ENCODE peak calls at places on chromosomes 6 and 20, in seven cellular contexts. X, F, I, M, N, H and Z are unnamed samples. For H3K9me3, the result is how much of the 10 kb centered on the place peaks cover.

GRCh38 chr6:5109436-5109835 is 24.3 kb downstream of the PPP1R3G start:
- DNase-seq in H (no peak), M (no peak), I (no peak), X (no peak), N (no peak), F (no peak), Z (no peak)

GRCh38 chr6:20791932-20792331 is 257.7 kb downstream of the CDKAL1 start:
- DNase-seq in M (no peak), I (no peak), H (no peak), X (no peak), N (no peak), F (no peak), Z (peak)

GRCh38 chr6:25612666-25613065 is 39.3 kb upstream of the SCGN start:
- DNase-seq in N (no peak), I (no peak), M (no peak), X (no peak), F (no peak), H (no peak), Z (peak)

GRCh38 chr6:48476257-48476656 is 365.3 kb upstream of the PTCHD4 start:
- DNase-seq in H (peak), N (no peak), F (peak), I (no peak), X (peak), M (no peak), Z (peak)

GRCh38 chr20:44033873-44034272 is 119.2 kb downstream of the TOX2 start:
- DNase-seq in N (no peak), I (no peak), H (no peak), F (no peak), M (no peak), X (no peak), Z (no peak)

GRCh38 chr20:20003088-20003954 is 13.8 kb upstream of the NAA20 start:
- DNase-seq in M (peak), F (peak), I (no peak), H (no peak), N (no peak), X (peak), Z (peak)

GRCh38 chr6:95266537-95267258 is 310.6 kb upstream of the MANEA start:
- DNase-seq in N (no peak), I (no peak), M (no peak), X (no peak), F (peak), H (no peak), Z (no peak)

GRCh38 chr6:147852772-147853171 is 344.3 kb downstream of the SAMD5 start:
- DNase-seq in X (peak), N (no peak), I (no peak), H (no peak), F (no peak), M (no peak), Z (no peak)

GRCh38 chr6:41970436-41970846 is 28.8 kb upstream of the CCND3 start:
- DNase-seq in H (no peak), I (no peak), X (peak), M (no peak), F (peak), N (no peak), Z (peak)

GRCh38 chr6:1545654-1546053 is 64.1 kb upstream of the FOXC1 start:
- DNase-seq in M (no peak), N (no peak), H (no peak), I (no peak), X (no peak), F (no peak), Z (no peak)

GRCh38 chr6:129683606-129684322 is 26.2 kb downstream of the ARHGAP18 start:
- DNase-seq in M (peak), H (peak), X (peak), N (peak), F (peak), I (peak), Z (peak)

GRCh38 chr6:44225579-44226325 is 2.4 kb downstream of the SLC29A1 start:
- DNase-seq in H (no peak), M (no peak), I (no peak), F (no peak), N (no peak), X (no peak), Z (no peak)

GRCh38 chr6:77292564-77293546 is 170.4 kb downstream of the HTR1B start:
- DNase-seq in H (peak), I (no peak), M (no peak), N (peak), X (peak), F (peak), Z (peak)

GRCh38 chr6:138844203-138844602 is 48.3 kb downstream of the ECT2L start:
- DNase-seq in I (no peak), M (no peak), F (no peak), H (peak), X (peak), N (no peak), Z (peak)

GRCh38 chr6:14023855-14024254 is 93.7 kb upstream of the CD83 start:
- DNase-seq in F (no peak), X (no peak), M (no peak), N (no peak), I (no peak), H (no peak), Z (no peak)

GRCh38 chr20:53707341-53708102 is 113.9 kb upstream of the ZNF217 start:
- DNase-seq in X (peak), H (no peak), I (peak), F (no peak), M (no peak), N (no peak), Z (peak)

GRCh38 chr6:16471898-16472297 is 233.5 kb downstream of the GMPR start:
- DNase-seq in F (no peak), X (no peak), I (no peak), M (no peak), H (no peak), N (no peak), Z (no peak)

GRCh38 chr6:16472349-16473069 is 234.1 kb downstream of the GMPR start:
- DNase-seq in H (no peak), M (no peak), X (peak), F (no peak), N (no peak), I (no peak), Z (peak)

GRCh38 chr6:16471222-16471784 is 232.9 kb downstream of the GMPR start:
- DNase-seq in N (no peak), M (no peak), X (no peak), I (peak), F (no peak), H (no peak), Z (peak)

GRCh38 chr6:16468991-16469615 is 230.7 kb downstream of the GMPR start:
- DNase-seq in F (no peak), X (no peak), I (no peak), N (no peak), H (no peak), M (no peak), Z (no peak)

GRCh38 chr6:16470502-16471221 is 232.3 kb downstream of the GMPR start:
- DNase-seq in M (no peak), N (no peak), I (no peak), F (no peak), H (no peak), X (no peak), Z (no peak)
- H3K9me3 ChIP-seq in M (under half), N (under half), I (under half), F (under half), H (under half), X (under half), Z (under half)

DNA sequence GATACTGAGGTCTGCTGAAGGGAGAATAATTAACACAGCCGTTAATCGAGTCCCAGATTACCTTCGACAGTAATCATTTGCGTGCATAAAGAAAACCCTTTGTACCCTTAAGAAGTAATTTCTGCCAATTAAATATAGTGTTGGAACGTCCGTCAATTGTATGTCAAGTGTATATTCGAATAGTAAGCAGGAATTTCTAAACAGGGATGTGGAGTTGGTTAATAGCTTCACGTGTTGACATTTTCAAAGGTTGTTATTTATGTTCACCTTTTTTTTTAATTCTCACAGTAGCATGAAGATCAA is 798 bp upstream of the SNAP91 start:
- DNase-seq in M (no peak), H (no peak), F (no peak), X (no peak), N (no peak), I (no peak), Z (no peak)
- TF ChIP-seq EZH2 in M (no peak), H (peak), F (peak), X (no peak), N (no peak), I (no peak), Z (no peak)

GRCh38 chr20:59824711-59825562 is 108.5 kb downstream of the SYCP2 start:
- DNase-seq in N (no peak), F (no peak), M (no peak), H (no peak), I (no peak), X (no peak), Z (no peak)

GRCh38 chr20:59827138-59828056 is 106.0 kb downstream of the SYCP2 start:
- DNase-seq in H (no peak), X (no peak), I (no peak), N (no peak), F (no peak), M (no peak), Z (no peak)

GRCh38 chr20:59823860-59824259 is 109.6 kb downstream of the SYCP2 start:
- DNase-seq in N (no peak), M (no peak), I (no peak), H (no peak), F (no peak), X (no peak), Z (no peak)

GRCh38 chr20:59825944-59826759 is 107.3 kb downstream of the SYCP2 start:
- DNase-seq in H (peak), N (no peak), X (no peak), F (peak), I (no peak), M (no peak), Z (no peak)

GRCh38 chr20:59825563-59825920 is 107.9 kb downstream of the SYCP2 start:
- DNase-seq in F (no peak), X (no peak), N (no peak), H (no peak), M (no peak), I (no peak), Z (no peak)
- H3K9me3 ChIP-seq in F (under half), X (under half), N (under half), H (under half), M (under half), I (under half), Z (under half)

GRCh38 chr6:132648828-132649227 is 10.2 kb downstream of the TAAR1 start:
- DNase-seq in F (no peak), H (no peak), X (no peak), M (no peak), I (no peak), N (no peak), Z (no peak)
- TF ChIP-seq EZH2 in F (no peak), H (no peak), X (no peak), M (no peak), I (no peak), N (no peak), Z (no peak)

GRCh38 chr6:166008441-166009369 is 158.9 kb downstream of the TBXT start:
- DNase-seq in I (no peak), F (no peak), M (no peak), N (no peak), X (peak), H (peak), Z (peak)

GRCh38 chr6:166010585-166010984 is 157.1 kb downstream of the TBXT start:
- DNase-seq in I (no peak), M (no peak), F (no peak), N (no peak), X (no peak), H (no peak), Z (no peak)

GRCh38 chr6:166007349-166008263 is 160.0 kb downstream of the TBXT start:
- DNase-seq in F (no peak), H (peak), I (no peak), X (peak), M (no peak), N (no peak), Z (peak)

GRCh38 chr6:166009385-166010031 is 158.1 kb downstream of the TBXT start:
- DNase-seq in N (no peak), I (no peak), M (no peak), X (no peak), H (no peak), F (no peak), Z (peak)

DNA sequence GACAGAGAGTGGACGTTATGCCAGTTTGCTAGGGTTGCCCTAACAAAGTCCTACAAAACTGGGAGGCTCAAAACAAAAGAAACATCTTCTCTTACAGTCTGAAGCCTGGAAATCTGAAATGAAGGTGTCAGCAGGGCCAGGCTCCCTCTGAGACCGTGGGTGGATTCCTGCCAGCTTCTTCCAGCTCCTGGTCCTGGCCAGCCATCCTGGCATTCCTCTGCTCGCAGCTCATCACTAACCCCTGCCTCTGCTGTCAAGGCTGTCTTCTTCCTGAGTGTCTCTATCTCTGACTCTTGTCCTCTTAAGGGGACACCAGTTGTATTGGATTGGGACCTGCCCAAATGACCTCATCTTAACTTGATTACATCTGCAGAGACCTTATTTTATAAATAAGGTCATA is 157.5 kb downstream of the TBXT start:
- DNase-seq in H (no peak), I (no peak), N (no peak), M (no peak), X (peak), F (no peak), Z (no peak)
- H3K9me3 ChIP-seq in H (under half), I (under half), N (under half), M (under half), X (under half), F (under half), Z (under half)

DNA sequence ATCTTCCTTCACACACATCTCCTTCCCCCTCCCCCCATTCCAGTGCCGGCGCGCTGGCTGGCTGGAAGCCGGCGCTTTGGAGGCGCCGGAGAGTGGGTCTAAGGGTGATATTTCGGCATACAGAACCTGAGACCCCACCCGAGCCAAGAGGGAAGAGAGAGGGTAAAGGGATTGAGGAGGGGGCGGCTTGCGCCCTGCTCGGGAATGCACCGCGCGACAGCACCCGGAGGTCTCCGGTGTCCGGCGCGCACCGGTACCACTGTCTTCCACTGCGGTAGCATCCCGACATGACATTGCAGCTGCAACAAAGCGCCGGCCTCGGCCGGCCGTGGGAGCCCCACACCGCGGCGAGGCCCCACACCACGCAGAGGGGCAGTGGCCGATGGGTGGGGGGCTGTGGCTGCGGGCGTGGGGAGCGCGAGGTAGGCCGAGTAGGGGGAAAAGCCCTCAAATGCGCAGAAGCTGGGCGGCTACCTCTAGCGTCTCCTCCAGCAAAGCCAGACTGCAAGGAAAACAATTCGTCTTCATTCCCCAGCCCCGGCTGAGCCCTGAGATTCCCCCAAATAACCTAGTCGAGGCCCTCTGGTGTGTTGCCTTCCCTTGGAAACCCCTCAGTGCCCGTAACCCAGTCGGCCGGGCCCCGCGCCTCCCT is 905 bp downstream of the TNFRSF21 start:
- DNase-seq in I (no peak), H (peak), F (peak), M (no peak), X (peak), N (no peak), Z (peak)
- TF ChIP-seq EZH2 in I (no peak), H (no peak), F (no peak), M (no peak), X (no peak), N (no peak), Z (no peak)

GRCh38 chr20:51305316-51306052 is 237.0 kb downstream of the NFATC2 start:
- DNase-seq in M (no peak), I (no peak), N (no peak), H (no peak), X (no peak), F (no peak), Z (no peak)
- H3K9me3 ChIP-seq in M (under half), I (under half), N (under half), H (under half), X (under half), F (under half), Z (under half)

DNA sequence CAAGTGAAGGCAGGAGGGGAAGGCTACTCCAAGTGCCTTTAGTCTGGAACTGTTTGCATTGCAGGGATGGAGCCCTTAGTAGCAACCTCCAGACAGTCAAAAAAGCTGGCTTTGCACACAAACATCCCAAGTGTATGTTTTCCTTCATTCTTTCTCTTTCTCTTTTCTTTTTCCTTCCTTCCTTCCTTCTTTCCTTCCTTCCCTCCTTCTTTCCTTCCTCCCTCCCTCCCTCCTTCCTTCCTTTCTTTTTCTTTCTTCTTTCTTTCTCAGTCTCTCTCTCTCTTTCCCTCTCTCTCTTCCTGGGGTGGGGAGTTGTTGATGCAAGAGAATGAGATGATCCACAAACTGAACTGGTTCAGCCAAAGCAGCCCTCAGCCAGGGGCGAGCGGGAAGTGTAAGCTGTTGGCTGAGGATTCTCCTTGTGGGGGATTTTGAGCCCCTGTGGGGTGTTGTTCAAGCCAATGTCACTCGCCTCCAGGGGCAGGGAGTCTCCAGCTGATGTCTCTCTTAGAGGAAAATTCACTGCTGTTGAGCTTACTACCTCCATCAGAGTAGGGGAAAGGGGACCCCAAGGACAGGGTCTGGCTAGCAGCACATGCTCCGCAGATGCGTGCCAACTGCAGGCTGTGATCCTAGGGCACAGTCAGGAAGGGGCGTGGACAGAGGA is 11.7 kb downstream of the RSPO4 start:
- DNase-seq in M (no peak), F (no peak), H (no peak), N (no peak), I (no peak), X (no peak), Z (no peak)
- TF ChIP-seq EZH2 in M (no peak), F (no peak), H (no peak), N (no peak), I (no peak), X (no peak), Z (no peak)